ENCODE peak calls at places on chromosomes 16 and 17, in seven cellular contexts. D, G, K, X, I, H and R are unnamed samples.

GRCh38 chr16:87778476-87778829 is 12.7 kb upstream of the KLHDC4 start:
- DNase-seq in D (no peak), G (peak; percentile 30), K (peak; percentile 21), X (no peak), I (no peak), H (no peak), R (no peak)

GRCh38 chr17:5121186-5121841 is 5.5 kb downstream of the USP6 start:
- DNase-seq in D (no peak), G (no peak), K (no peak), X (no peak), I (no peak), H (no peak), R (no peak)

GRCh38 chr17:38711792-38712571 is 6.9 kb downstream of the MLLT6 start:
- DNase-seq in D (no peak), G (no peak), K (no peak), X (no peak), I (no peak), H (no peak), R (no peak)

GRCh38 chr16:3157229-3158013 is 22.6 kb downstream of the ZNF213 start:
- DNase-seq in D (peak; percentile 89), G (peak; percentile 67), K (peak; percentile 75), X (peak; percentile 96), I (peak; percentile 39), H (peak; percentile 82), R (peak; percentile 89)

GRCh38 chr16:85253127-85253941 is 141.1 kb upstream of the CIBAR2 start:
- DNase-seq in D (peak; percentile 70), G (peak; percentile 71), K (peak; percentile 80), X (peak; percentile 52), I (peak; percentile 83), H (peak; percentile 78), R (peak; percentile 31)

GRCh38 chr16:51409001-51409675 is 258.1 kb upstream of the SALL1 start:
- DNase-seq in D (no peak), G (no peak), K (no peak), X (no peak), I (no peak), H (no peak), R (no peak)

GRCh38 chr17:4582691-4583090 is 1.6 kb upstream of the SMTNL2 start:
- DNase-seq in D (no peak), G (no peak), K (no peak), X (no peak), I (no peak), H (no peak), R (no peak)

GRCh38 chr16:9457215-9457614 is 365.8 kb downstream of the HAPSTR1 start:
- DNase-seq in D (no peak), G (no peak), K (no peak), X (no peak), I (no peak), H (no peak), R (no peak)

GRCh38 chr17:41678411-41678906 is 10.2 kb upstream of the EIF1 start:
- DNase-seq in D (no peak), G (no peak), K (peak; percentile 53), X (peak; percentile 62), I (no peak), H (no peak), R (no peak)

GRCh38 chr17:77738666-77739531 is 219.6 kb upstream of the TNRC6C start:
- DNase-seq in D (no peak), G (no peak), K (no peak), X (peak; percentile 59), I (no peak), H (no peak), R (no peak)

GRCh38 chr17:14918540-14918939 is 346.6 kb downstream of the PMP22 start:
- DNase-seq in D (no peak), G (no peak), K (no peak), X (no peak), I (no peak), H (peak; percentile 17), R (no peak)

GRCh38 chr17:42612013-42612412 is 2.5 kb downstream of the TUBG1 start:
- DNase-seq in D (no peak), G (no peak), K (no peak), X (no peak), I (no peak), H (no peak), R (no peak)

GRCh38 chr16:66580605-66581209 is 1.4 kb downstream of the CMTM2 start:
- DNase-seq in D (no peak), G (no peak), K (no peak), X (peak; percentile 28), I (no peak), H (peak; percentile 73), R (peak; percentile 16)

GRCh38 chr17:49987681-49988441 is 7.2 kb downstream of the DLX3 start:
- DNase-seq in D (peak; percentile 77), G (no peak), K (no peak), X (peak; percentile 48), I (peak; percentile 76), H (no peak), R (no peak)

GRCh38 chr16:85554791-85555548 is 58.2 kb upstream of the GSE1 start:
- DNase-seq in D (peak; percentile 72), G (peak; percentile 53), K (peak; percentile 77), X (peak; percentile 38), I (no peak), H (peak; percentile 92), R (no peak)